ENCODE peak calls at places on chromosomes 11 and 22, in five cellular contexts. N is HCT116; G is testis; A is left ventricle myocardium inferior; D is naive thymus-derived CD4-positive, alpha-beta T cell. L is an unnamed sample. For H3K36me3, the result is how much of the 10 kb centered on the place peaks cover.

GRCh38 chr22:22773979-22774738 is 113.5 kb upstream of the IGLL5 start:
- DNase-seq in D (no peak), N (no peak), G (no peak), A (no peak), L (no peak)

GRCh38 chr11:75262961-75263852 is 22.6 kb downstream of the TPBGL start:
- DNase-seq in A (no peak), D (no peak), G (no peak), N (no peak), L (no peak)

GRCh38 chr22:33984741-33985287 is 64.5 kb upstream of the LARGE1 start:
- DNase-seq in N (no peak), A (no peak), G (no peak), D (no peak), L (no peak)

GRCh38 chr11:368414-369335 is 624 bp upstream of the B4GALNT4 start:
- DNase-seq in A (peak), G (peak), D (peak), N (no peak), L (no peak)

GRCh38 chr11:2206291-2206690 is 34.7 kb upstream of the TH start:
- DNase-seq in G (no peak), D (no peak), N (no peak), A (peak), L (no peak)

GRCh38 chr11:71252782-71253730 is 679 bp upstream of the SHANK2 start:
- DNase-seq in N (peak), G (peak), D (no peak), A (no peak), L (no peak)

GRCh38 chr11:110710520-110711381 is 1.5 kb downstream of the ARHGAP20 start:
- DNase-seq in N (no peak), G (peak), D (no peak), A (peak), L (no peak)

GRCh38 chr11:36328956-36329673 is 33.0 kb downstream of the PRR5L start:
- DNase-seq in N (no peak), D (no peak), A (no peak), G (no peak), L (no peak)

GRCh38 chr11:46918087-46918751 is at the start of gene LRP4:
- DNase-seq in A (peak), N (no peak), G (no peak), D (no peak), L (peak)

GRCh38 chr11:76783901-76784813 is 1.0 kb downstream of the TSKU start:
- DNase-seq in G (peak), A (peak), N (peak), D (no peak), L (no peak)

GRCh38 chr11:72222106-72222891 is 2.3 kb upstream of the INPPL1 start:
- DNase-seq in G (peak), N (no peak), D (no peak), A (no peak), L (no peak)

GRCh38 chr22:26718905-26719304 is 61.5 kb downstream of the MIAT start:
- DNase-seq in N (no peak), A (no peak), G (no peak), D (no peak), L (no peak)

GRCh38 chr22:19865141-19865829 is 10.6 kb upstream of the GNB1L start:
- DNase-seq in N (no peak), A (no peak), G (no peak), D (no peak), L (no peak)
- H3K27ac ChIP-seq in N (no peak), A (no peak), G (no peak), D (no peak), L (no peak)

DNA sequence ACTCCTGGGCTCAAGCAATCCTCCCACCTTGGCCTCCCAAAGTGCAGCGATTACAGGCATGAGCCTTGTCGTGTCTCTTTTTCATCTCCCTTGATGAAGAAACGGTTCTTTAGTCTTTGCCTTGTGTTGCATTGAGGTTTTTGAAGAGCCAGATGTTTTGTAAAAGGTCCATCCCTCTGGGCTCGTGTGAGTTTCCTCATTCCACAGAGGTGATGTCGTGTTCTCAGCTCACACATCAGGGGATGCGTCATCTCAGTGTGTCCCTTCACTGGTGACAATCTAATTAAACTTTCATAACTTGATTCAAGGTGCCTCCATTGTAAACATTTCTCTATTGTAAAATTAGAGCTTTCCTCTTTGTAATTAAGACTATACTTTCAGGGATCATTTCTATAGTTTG is 29.7 kb upstream of the TEF start:
- DNase-seq in D (no peak), A (no peak), N (peak), G (no peak), L (no peak)
- H3K36me3 ChIP-seq in D (under half), A (half or more), N (under half), G (under half), L (under half)

GRCh38 chr11:26072612-26073011 is 259.3 kb upstream of the ANO3 start:
- DNase-seq in D (no peak), A (no peak), G (no peak), N (no peak), L (no peak)

GRCh38 chr11:26073646-26074045 is 258.3 kb upstream of the ANO3 start:
- DNase-seq in D (no peak), N (no peak), A (no peak), G (no peak), L (no peak)

GRCh38 chr11:26079966-26080365 is 252.0 kb upstream of the ANO3 start:
- DNase-seq in D (no peak), G (no peak), N (no peak), A (no peak), L (no peak)

GRCh38 chr11:26076591-26076990 is 255.3 kb upstream of the ANO3 start:
- DNase-seq in A (no peak), D (no peak), N (no peak), G (no peak), L (no peak)

GRCh38 chr11:26078217-26078821 is 253.6 kb upstream of the ANO3 start:
- DNase-seq in D (no peak), G (no peak), A (no peak), N (no peak), L (no peak)
- H3K4me3 ChIP-seq in D (no peak), G (no peak), A (no peak), N (no peak), L (no peak)

GRCh38 chr22:19598054-19598855 is 74.0 kb upstream of the CLDN5 start:
- DNase-seq in N (no peak), D (peak), G (no peak), A (no peak), L (no peak)
- H3K27ac ChIP-seq in N (no peak), D (peak), G (no peak), A (no peak), L (no peak)

DNA sequence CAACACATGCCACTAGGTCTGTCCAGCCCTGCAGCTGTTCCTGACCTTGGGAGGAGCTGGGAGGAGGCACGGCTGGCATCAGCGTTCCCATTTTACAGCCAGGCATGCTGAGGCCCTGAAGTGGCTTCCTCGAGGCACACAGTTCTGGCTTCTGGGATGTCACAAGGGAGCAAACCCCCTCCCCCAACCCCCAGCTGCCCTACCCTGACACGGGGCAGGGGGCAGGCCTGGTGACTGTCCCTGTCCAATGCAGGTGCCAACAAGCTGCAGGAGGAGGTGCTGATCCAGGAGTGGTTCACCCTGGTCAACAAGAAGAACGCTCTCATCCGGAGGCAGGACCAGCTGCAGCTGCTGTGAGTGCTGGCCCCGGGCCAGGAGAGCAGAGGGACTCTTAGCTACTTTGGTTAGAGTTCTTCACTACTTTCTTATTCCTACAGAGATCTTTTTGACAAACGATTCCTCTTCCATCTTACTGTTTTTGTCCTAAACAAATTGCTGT is 5.3 kb downstream of the KCNK7 start:
- DNase-seq in D (no peak), N (no peak), A (peak), G (peak), L (no peak)
- H3K36me3 ChIP-seq in D (under half), N (under half), A (under half), G (under half), L (under half)

GRCh38 chr22:19719055-19719482 is 4.3 kb upstream of the GP1BB start:
- DNase-seq in D (no peak), G (no peak), A (peak), N (no peak), L (no peak)
- H3K4me3 ChIP-seq in D (no peak), G (peak), A (peak), N (no peak), L (peak)

GRCh38 chr22:30187094-30187493 is 59.5 kb downstream of the LIF start:
- DNase-seq in G (no peak), D (no peak), N (no peak), A (no peak), L (no peak)
- H3K27ac ChIP-seq in G (no peak), D (no peak), N (no peak), A (no peak), L (no peak)

DNA sequence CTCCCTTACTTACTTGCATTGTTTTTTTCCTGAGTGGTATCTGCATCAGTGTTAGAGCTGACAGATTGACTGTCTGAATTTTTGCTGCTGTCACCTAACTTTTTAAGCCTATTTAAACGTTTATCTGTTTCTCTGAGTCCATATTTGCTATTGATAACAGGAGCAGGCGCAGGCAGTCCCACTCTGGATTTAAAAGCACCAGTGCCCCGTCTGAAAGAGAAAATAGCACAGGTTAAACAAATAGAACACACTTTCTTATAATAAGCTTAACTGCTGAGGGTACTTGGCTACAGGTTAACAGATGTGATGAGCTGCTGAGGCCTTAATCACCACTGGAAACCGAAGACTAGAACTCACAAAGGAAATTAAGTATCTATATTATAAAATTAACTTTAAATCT is 45.8 kb upstream of the CHKA start:
- DNase-seq in D (no peak), G (no peak), A (no peak), N (no peak), L (no peak)
- H3K36me3 ChIP-seq in D (under half), G (under half), A (half or more), N (under half), L (under half)

GRCh38 chr11:59208956-59209355 is 3.8 kb downstream of the MPEG1 start:
- DNase-seq in A (no peak), D (no peak), G (no peak), N (no peak), L (no peak)

GRCh38 chr11:59214141-59214893 is 1.6 kb upstream of the MPEG1 start:
- DNase-seq in N (no peak), A (no peak), G (no peak), D (no peak), L (no peak)

GRCh38 chr11:59216654-59217640 is 4.2 kb upstream of the MPEG1 start:
- DNase-seq in D (no peak), G (peak), N (no peak), A (no peak), L (no peak)

GRCh38 chr11:59212222-59212621 is 505 bp downstream of the MPEG1 start:
- DNase-seq in N (no peak), A (no peak), D (no peak), G (no peak), L (no peak)

DNA sequence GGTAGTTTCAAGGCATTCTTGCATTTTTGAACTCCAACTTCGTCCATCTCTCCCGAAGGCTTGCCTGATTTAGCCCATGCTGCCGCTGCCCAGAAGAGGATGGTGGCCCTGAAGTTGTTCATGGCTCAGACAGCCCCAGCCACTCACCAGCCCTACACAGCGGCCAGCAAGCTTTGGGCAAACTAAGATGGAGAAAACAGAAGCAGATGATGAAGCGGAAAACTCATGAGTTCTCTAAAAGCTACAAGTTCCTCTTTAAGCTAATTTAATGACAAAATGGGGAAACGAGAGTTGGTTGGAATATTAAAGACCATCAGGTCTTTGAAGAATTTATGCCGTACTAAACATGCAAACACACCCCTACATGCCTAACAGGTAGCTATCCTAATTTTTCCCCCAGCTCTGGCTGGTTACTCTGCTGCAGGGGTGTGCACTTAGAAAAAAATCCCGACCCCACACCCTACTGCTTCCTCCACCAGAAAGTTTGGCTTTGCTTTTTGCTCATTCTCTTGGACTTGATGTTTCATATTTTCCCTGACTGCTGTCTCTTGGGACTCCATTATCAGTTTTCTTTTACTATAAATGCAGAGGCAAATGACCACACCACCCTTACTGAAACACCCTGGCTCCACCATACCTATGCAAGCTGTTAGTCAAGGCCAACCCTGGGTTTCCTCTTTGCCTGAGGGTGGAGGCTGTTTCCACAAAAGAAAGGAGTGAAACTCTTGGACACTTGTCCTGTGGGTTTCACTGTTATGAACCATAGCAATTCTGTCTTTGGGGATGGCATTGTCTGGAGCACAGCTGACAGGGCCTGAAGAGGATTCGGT is at the start of gene MPEG1:
- DNase-seq in A (no peak), D (no peak), G (no peak), N (no peak), L (no peak)
- H3K4me3 ChIP-seq in A (peak), D (no peak), G (no peak), N (no peak), L (no peak)